ENCODE peak calls at places on chromosomes 5 and 9, in five cellular contexts. V, D, S, F and G are unnamed samples.

GRCh38 chr5:121805931-121806330 is 45.8 kb upstream of the FTMT start:
- DNase-seq in V (no peak), S (no peak), D (no peak), F (no peak), G (no peak)

GRCh38 chr5:100595812-100596173 is 60.6 kb downstream of the FAM174A start:
- DNase-seq in V (no peak), F (no peak), S (no peak), D (no peak), G (no peak)

GRCh38 chr5:140011297-140011802 is 31.7 kb downstream of the NRG2 start:
- DNase-seq in F (peak), S (no peak), D (no peak), V (no peak), G (no peak)

GRCh38 chr5:68070641-68071191 is 144.8 kb upstream of the PIK3R1 start:
- DNase-seq in F (peak), S (no peak), D (no peak), V (no peak), G (no peak)

GRCh38 chr9:34254141-34254913 is 74.7 kb downstream of the KIF24 start:
- DNase-seq in V (no peak), F (no peak), D (peak), S (no peak), G (no peak)

GRCh38 chr9:16928179-16928945 is 57.9 kb upstream of the BNC2 start:
- DNase-seq in V (no peak), F (no peak), D (no peak), S (no peak), G (no peak)

GRCh38 chr9:1337169-1337568 is 287.0 kb downstream of the DMRT2 start:
- DNase-seq in S (no peak), V (no peak), F (no peak), D (no peak), G (no peak)

GRCh38 chr5:107359033-107359915 is 311.5 kb downstream of the EFNA5 start:
- DNase-seq in S (no peak), V (no peak), D (no peak), F (no peak), G (no peak)

GRCh38 chr9:77469515-77470197 is 178.5 kb downstream of the GNA14 start:
- DNase-seq in S (no peak), F (no peak), V (no peak), D (no peak), G (no peak)

GRCh38 chr9:90961375-90961774 is 159.8 kb downstream of the SYK start:
- DNase-seq in V (no peak), F (no peak), D (no peak), S (no peak), G (no peak)

GRCh38 chr9:132769895-132770774 is 99.9 kb downstream of the GTF3C4 start:
- DNase-seq in D (no peak), S (peak), V (peak), F (peak), G (no peak)
- H3K4me3 ChIP-seq in D (no peak), S (peak), V (peak), F (peak), G (peak)

DNA sequence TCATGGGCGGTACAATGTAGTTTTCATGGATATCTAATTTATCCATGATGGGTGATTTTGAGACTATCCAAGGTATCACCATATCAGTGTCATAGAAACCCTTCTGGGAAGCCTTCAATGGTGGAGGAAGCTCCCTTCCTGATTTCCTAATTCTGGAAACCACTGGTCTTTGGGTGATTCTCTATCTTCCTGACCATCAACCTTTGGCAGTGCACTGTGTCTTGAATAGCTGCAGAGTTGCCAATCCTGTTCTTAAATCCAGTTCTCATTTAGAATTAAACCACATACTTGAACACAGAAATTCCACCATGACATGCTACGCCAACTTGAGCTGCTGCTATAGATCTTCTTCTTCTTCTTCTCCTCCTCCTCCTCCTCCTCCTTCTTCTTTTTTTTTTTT is 161.7 kb upstream of the KLF9 start:
- DNase-seq in V (no peak), S (no peak), D (no peak), F (no peak), G (no peak)
- TF ChIP-seq CTCF in V (no peak), S (no peak), D (no peak), F (no peak), G (no peak)

GRCh38 chr9:120934271-120934670 is 7.7 kb upstream of the TRAF1 start:
- DNase-seq in S (no peak), V (no peak), F (peak), D (no peak), G (no peak)

GRCh38 chr9:120937127-120937526 is 10.5 kb upstream of the TRAF1 start:
- DNase-seq in V (no peak), F (no peak), D (no peak), S (no peak), G (no peak)

GRCh38 chr9:120936764-120937122 is 10.1 kb upstream of the TRAF1 start:
- DNase-seq in F (no peak), S (no peak), V (no peak), D (no peak), G (no peak)

GRCh38 chr9:120936011-120936763 is 9.6 kb upstream of the TRAF1 start:
- DNase-seq in V (peak), S (peak), F (peak), D (peak), G (peak)

GRCh38 chr9:120935383-120935857 is 8.8 kb upstream of the TRAF1 start:
- DNase-seq in V (peak), D (no peak), F (peak), S (no peak), G (peak)
- H3K4me3 ChIP-seq in V (no peak), D (no peak), F (peak), S (no peak), G (no peak)

GRCh38 chr5:167244583-167244982 is 1046.9 kb upstream of the WWC1 start:
- DNase-seq in D (no peak), S (no peak), F (no peak), V (no peak), G (peak)
- TF ChIP-seq CTCF in D (no peak), S (no peak), F (no peak), V (no peak), G (peak)

DNA sequence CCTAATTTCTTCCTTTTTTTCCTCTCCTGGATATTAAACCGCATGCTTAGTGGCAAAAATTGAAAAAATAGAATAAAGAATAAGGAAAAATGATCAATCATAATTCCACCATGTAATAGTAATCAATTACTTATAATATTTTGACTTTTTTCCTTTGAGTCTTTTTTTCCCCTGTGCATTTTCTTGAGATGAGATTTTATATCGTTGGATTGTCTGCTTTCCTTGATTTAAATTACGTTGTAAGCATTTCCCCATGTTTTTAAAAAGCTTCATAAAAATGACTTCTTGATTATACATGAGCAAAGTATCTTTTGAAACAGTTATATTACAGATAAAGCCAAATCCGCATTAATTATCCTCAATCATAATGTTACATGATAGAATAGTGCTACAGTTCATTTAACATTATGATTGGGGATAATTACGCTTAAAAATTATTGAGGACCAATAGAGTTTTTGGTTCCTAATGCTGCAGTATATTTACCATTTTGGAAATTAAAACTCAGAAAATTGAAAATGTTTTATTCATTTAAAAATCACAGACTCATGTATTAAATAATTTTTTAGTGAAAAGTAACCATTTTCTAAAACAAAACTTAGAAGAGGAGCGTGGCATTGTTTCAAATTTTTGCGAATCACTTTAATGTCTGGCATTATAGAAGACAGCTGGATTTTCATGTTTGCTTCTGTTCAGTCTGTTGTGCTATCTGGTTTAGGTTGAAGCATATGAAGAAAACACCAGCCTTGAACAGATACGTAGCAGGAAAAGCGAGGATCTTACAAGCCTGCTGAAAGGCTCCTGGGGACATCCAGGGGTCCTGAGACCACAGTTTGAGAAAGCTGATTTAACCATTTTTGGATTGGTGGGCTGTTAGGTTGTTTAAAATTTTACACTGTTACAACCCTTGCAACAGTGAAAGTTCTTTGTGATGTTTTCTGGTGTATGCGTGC is 1.4 kb downstream of the ZFYVE16 start:
- DNase-seq in D (no peak), F (no peak), S (no peak), V (no peak), G (no peak)
- H3K4me3 ChIP-seq in D (peak), F (peak), S (no peak), V (peak), G (peak)

GRCh38 chr9:116060631-116061030 is 93.0 kb upstream of the PAPPA start:
- DNase-seq in S (no peak), F (no peak), V (no peak), D (no peak), G (no peak)

GRCh38 chr9:116059466-116059865 is 94.1 kb upstream of the PAPPA start:
- DNase-seq in S (no peak), F (no peak), V (no peak), D (no peak), G (no peak)

GRCh38 chr9:116058421-116058820 is 95.2 kb upstream of the PAPPA start:
- DNase-seq in S (no peak), F (no peak), D (no peak), V (no peak), G (no peak)

GRCh38 chr9:116055536-116055935 is 98.1 kb upstream of the PAPPA start:
- DNase-seq in S (no peak), V (no peak), F (no peak), D (no peak), G (no peak)

GRCh38 chr9:116057371-116057770 is 96.2 kb upstream of the PAPPA start:
- DNase-seq in S (no peak), V (no peak), D (no peak), F (no peak), G (no peak)
- TF ChIP-seq CTCF in S (no peak), V (no peak), D (no peak), F (no peak), G (no peak)